ENCODE peak calls at places on chromosomes 3 and 15, in seven cellular contexts. P is endothelial cell of umbilical vein; T is coronary artery; V is CD8-positive, alpha-beta T cell; W is heart right ventricle; J is mammary epithelial cell; O is PC-3. U is an unnamed sample.

GRCh38 chr3:146640955-146641867 is 36.1 kb upstream of the PLSCR5 start:
- DNase-seq in W (no peak), V (no peak), T (no peak), P (peak; percentile 69), O (peak; percentile 77), J (peak; percentile 25), U (no peak)

GRCh38 chr3:37025562-37026335 is 32.4 kb downstream of the MLH1 start:
- DNase-seq in W (no peak), P (no peak), O (no peak), J (no peak), T (no peak), V (no peak), U (no peak)

GRCh38 chr3:126389112-126389791 is 5.5 kb upstream of the CFAP100 start:
- DNase-seq in W (peak; percentile 85), P (peak; percentile 84), T (peak; percentile 97), J (peak; percentile 69), V (no peak), O (peak; percentile 85), U (peak; percentile 92)

GRCh38 chr3:39146611-39147373 is 6.6 kb downstream of the CSRNP1 start:
- DNase-seq in J (peak; percentile 97), T (peak; percentile 92), O (peak; percentile 97), V (peak; percentile 63), P (peak; percentile 95), W (peak; percentile 72), U (peak; percentile 89)

GRCh38 chr15:90994059-90994416 is 297 bp downstream of the PRC1 start:
- DNase-seq in O (no peak), W (peak; percentile 5), V (no peak), P (no peak), T (no peak), J (peak; percentile 9), U (no peak)

GRCh38 chr3:193778676-193779075 is 185.7 kb downstream of the OPA1 start:
- DNase-seq in V (no peak), J (no peak), W (no peak), O (no peak), T (no peak), P (no peak), U (no peak)

GRCh38 chr3:48024401-48024800 is 8.2 kb upstream of the MAP4 start:
- DNase-seq in T (no peak), W (no peak), P (no peak), V (no peak), J (no peak), O (no peak), U (no peak)

GRCh38 chr15:31483053-31483923 is 156.7 kb downstream of the KLF13 start:
- DNase-seq in O (no peak), T (peak; percentile 65), P (no peak), W (no peak), V (peak; percentile 28), J (no peak), U (no peak)

GRCh38 chr3:182052360-182052759 is 340.6 kb downstream of the SOX2 start:
- DNase-seq in V (no peak), W (no peak), O (no peak), J (peak; percentile 87), T (no peak), P (no peak), U (no peak)

GRCh38 chr3:31926543-31926942 is 54.5 kb downstream of the OSBPL10 start:
- DNase-seq in T (no peak), V (no peak), W (no peak), O (no peak), J (no peak), P (no peak), U (no peak)

DNA sequence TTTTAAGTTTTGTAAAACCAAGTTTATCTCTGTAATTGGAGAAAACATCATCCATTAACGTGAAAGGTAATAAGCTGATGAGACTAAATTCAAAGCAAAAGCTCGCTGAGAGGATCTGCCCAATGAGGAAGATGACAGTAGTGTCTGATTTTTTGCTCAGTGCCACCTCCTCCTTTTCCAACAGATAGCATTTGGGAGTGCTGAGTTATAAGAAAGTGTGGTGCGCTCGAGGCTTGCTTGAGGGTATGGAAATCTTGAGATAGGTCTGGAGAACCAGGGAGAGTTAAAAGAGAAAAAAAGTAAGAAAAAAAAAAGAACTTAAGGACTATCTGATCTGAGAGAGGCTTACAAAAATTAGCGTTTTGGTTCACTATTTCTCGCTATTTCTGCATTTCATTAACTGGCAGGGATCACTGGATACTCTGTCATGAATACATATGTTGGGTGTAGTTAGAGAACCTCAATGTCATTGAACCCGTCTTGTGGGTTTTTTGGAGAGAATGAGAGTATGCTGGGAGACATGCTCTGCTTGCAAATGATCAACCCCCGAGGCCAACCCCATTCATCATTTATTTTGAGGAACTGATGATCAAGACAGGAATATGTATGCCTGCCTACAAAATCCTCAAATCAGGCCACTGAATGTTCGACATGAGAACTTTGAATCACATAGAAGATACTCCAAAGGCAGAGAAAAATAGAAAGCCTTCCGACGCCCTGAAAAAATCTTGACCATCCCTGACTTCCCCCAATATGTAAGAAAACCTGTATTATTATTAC is 963 bp upstream of the USP13 start:
- DNase-seq in P (no peak), W (no peak), V (no peak), T (no peak), O (no peak), J (no peak), U (no peak)
- H3K4me3 ChIP-seq in P (peak overlapping the region; percentile 86), W (peak overlapping the region; percentile 89), V (peak overlapping the region; percentile 53), T (peak overlapping the region; percentile 88), O (peak overlapping the region; percentile 76), J (peak overlapping the region; percentile 68), U (peak overlapping the region; percentile 93)

GRCh38 chr3:74906181-74906580 is 291.7 kb upstream of the CNTN3 start:
- DNase-seq in P (no peak), W (no peak), J (no peak), T (no peak), O (no peak), V (no peak), U (no peak)
- H3K27ac ChIP-seq in P (no peak overlapping the region), W (no peak overlapping the region), J (no peak overlapping the region), T (no peak overlapping the region), O (no peak overlapping the region), V (no peak overlapping the region), U (no peak overlapping the region)

DNA sequence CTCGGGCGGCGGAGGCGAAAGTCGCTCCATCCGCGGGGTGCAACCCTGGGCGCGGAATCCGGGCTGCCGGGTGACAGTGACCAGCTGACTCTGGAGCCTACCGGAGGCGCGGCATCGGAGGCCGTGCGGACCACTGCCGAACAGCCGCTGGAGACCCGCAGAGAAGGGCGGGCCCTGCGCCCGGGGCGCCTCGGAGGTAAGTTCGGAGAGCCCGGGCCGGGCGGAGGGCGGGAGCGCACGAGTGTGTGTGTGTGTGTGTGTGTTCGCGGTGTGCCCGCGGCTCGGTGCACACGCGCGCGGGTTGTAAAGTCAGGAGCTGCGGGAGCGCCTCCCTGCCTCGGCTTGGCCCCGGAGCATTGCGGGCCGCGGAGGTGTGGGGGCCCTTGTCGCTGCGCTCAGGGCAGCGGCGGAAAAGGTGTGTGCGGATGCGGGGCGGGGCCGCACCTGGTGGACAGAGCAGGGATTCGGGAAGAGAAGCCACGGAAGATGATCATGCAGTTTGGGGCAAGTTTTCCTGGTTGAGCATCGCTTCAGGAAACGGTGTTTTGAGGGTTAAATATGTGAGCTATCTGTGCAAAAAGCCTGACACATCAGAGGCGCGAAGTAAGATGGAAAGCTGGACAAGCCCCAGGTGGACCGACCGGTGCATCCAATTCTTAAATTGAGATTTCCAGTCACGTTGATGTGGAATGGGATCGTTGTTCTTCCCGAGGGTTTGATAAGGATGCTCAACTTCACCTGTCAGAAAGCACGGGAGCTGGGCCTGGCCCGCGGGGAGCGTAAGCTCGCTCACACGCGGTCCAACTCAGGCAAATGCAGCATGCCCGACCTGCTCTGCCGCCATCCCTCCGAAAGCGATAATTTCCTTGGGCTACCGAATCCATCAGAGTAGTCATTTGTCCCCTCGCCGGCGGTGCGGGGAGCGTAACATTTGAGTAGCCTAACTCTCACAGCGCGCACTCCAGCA is 492 bp downstream of the MINAR1 start:
- DNase-seq in J (peak; percentile 14), O (no peak), P (no peak), T (no peak), V (no peak), W (no peak), U (no peak)
- H3K4me3 ChIP-seq in J (peak overlapping the region; percentile 44), O (peak overlapping the region; percentile 58), P (peak overlapping the region; percentile 44), T (peak overlapping the region; percentile 77), V (no peak overlapping the region), W (peak overlapping the region; percentile 47), U (peak overlapping the region; percentile 44)

GRCh38 chr15:67899596-67900283 is 59.9 kb upstream of the RNU6-1 start:
- DNase-seq in T (no peak), J (no peak), W (no peak), V (no peak), P (no peak), O (no peak), U (no peak)
- H3K27ac ChIP-seq in T (no peak overlapping the region), J (no peak overlapping the region), W (no peak overlapping the region), V (no peak overlapping the region), P (no peak overlapping the region), O (no peak overlapping the region), U (no peak overlapping the region)

U was measured in dorsolateral prefrontal cortex.